ENCODE peak calls at places on chromosome 10, in five cellular contexts. U is BE2C, X is kidney, T is spleen, K is pancreas. E is an unnamed sample.

GRCh38 chr10:21494221-21495001 is 31.1 kb downstream of the SKIDA1 start:
- DNase-seq in X (peak; percentile 78), K (no peak), T (peak; percentile 85), U (no peak), E (no peak)

GRCh38 chr10:112429654-112430230 is 17.0 kb downstream of the ZDHHC6 start:
- DNase-seq in X (peak; percentile 59), K (no peak), T (peak; percentile 72), U (no peak), E (no peak)

GRCh38 chr10:101935431-101935830 is 91.8 kb upstream of the KCNIP2 start:
- DNase-seq in T (no peak), U (no peak), K (no peak), X (no peak), E (no peak)

GRCh38 chr10:58026036-58026435 is 241.7 kb downstream of the IPMK start:
- DNase-seq in K (no peak), U (no peak), X (no peak), T (no peak), E (no peak)

GRCh38 chr10:122265896-122266295 is 5.2 kb upstream of the BTBD16 start:
- DNase-seq in T (peak; percentile 6), X (no peak), K (no peak), U (no peak), E (no peak)

GRCh38 chr10:116836902-116837513 is 12.3 kb upstream of the ENO4 start:
- DNase-seq in U (no peak), X (no peak), T (no peak), K (no peak), E (no peak)

GRCh38 chr10:58087896-58088295 is 179.8 kb downstream of the IPMK start:
- DNase-seq in X (no peak), U (no peak), K (no peak), T (no peak), E (no peak)

GRCh38 chr10:117541909-117542705 is 439 bp upstream of the EMX2 start:
- DNase-seq in T (no peak), U (peak; percentile 45), X (peak; percentile 92), K (no peak), E (peak; percentile 13)

GRCh38 chr10:4801405-4801804 is 24.6 kb upstream of the AKR1E2 start:
- DNase-seq in X (no peak), T (no peak), K (no peak), U (no peak), E (no peak)

GRCh38 chr10:131636841-131637724 is 263.7 kb upstream of the PPP2R2D start:
- DNase-seq in K (no peak), U (no peak), T (peak; percentile 48), X (no peak), E (no peak)

GRCh38 chr10:103276941-103277712 is at the start of gene INA:
- DNase-seq in T (no peak), K (no peak), U (peak; percentile 87), X (no peak), E (no peak)

GRCh38 chr10:34290412-34291082 is 524.5 kb downstream of the PARD3 start:
- DNase-seq in K (no peak), U (no peak), X (peak; percentile 53), T (no peak), E (peak; percentile 47)

GRCh38 chr10:70579234-70580002 is 23.1 kb downstream of the PRF1 start:
- DNase-seq in U (no peak), K (no peak), X (peak; percentile 14), T (no peak), E (no peak)

GRCh38 chr10:119327096-119327745 is 119.8 kb downstream of the GRK5 start:
- DNase-seq in X (no peak), T (no peak), K (no peak), U (no peak), E (no peak)

GRCh38 chr10:58674260-58674659 is 161.6 kb downstream of the BICC1 start:
- DNase-seq in T (no peak), U (no peak), X (no peak), K (no peak), E (no peak)

GRCh38 chr10:26367771-26368170 is 70.4 kb upstream of the APBB1IP start:
- DNase-seq in T (no peak), K (no peak), X (no peak), U (no peak), E (no peak)

GRCh38 chr10:13761490-13762091 is 174.8 kb downstream of the PRPF18 start:
- DNase-seq in K (no peak), U (no peak), T (no peak), X (no peak), E (no peak)

GRCh38 chr10:13769926-13770325 is 183.2 kb downstream of the PRPF18 start:
- DNase-seq in U (no peak), X (no peak), T (no peak), K (no peak), E (no peak)

GRCh38 chr10:13770760-13771493 is 184.2 kb downstream of the PRPF18 start:
- DNase-seq in K (no peak), X (no peak), U (no peak), T (no peak), E (no peak)

GRCh38 chr10:13767721-13768178 is 181.0 kb downstream of the PRPF18 start:
- DNase-seq in T (no peak), X (no peak), U (no peak), K (no peak), E (no peak)

DNA sequence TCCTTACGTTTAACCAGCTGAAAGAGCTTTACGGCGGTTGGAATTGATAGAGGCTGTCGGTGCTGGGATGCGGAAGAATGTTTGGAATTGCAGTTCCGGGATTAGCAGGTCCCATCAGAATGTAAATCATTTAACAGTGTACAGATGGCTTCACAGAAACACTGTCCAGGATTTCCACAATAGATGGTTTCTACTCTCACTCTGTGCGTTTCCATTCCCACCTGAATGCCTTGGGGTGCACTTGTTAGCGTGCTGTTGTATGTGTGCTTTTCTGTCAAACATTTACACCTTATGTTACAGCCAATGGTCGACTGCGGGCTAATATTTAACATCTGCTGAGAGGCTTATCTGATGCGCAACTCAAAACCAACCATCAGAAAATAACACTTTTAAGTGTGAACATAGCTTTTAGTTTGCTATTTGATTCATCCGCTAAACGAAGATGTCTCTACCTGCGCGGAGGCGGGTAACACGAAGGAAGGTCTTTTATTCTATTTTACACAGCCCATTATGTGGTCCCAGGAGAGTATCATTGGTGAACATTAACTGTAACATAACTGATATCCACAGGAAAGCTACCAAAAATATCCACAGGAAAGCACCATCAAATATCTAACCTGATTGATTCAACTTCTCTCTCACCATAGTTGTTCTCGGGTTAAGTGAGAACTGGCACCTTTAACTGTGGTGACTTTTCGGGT is 179.0 kb downstream of the PRPF18 start:
- DNase-seq in T (no peak), U (no peak), X (no peak), K (peak; percentile 47), E (no peak)
- H3K4me3 ChIP-seq in T (no peak overlapping the region), U (no peak overlapping the region), X (peak overlapping the region; percentile 47), K (peak overlapping the region; percentile 21), E (no peak overlapping the region)

GRCh38 chr10:87816842-87817178 is 1.2 kb downstream of the ATAD1 start:
- DNase-seq in U (no peak), X (no peak), K (no peak), T (no peak), E (no peak)

GRCh38 chr10:87817291-87817872 is 644 bp downstream of the ATAD1 start:
- DNase-seq in U (no peak), K (no peak), X (no peak), T (no peak), E (no peak)

GRCh38 chr10:87817873-87818504 is at the start of gene ATAD1:
- DNase-seq in X (peak; percentile 93), U (peak; percentile 89), K (peak; percentile 82), T (peak; percentile 96), E (peak; percentile 47)

GRCh38 chr10:87818505-87819273 is 663 bp upstream of the ATAD1 start:
- DNase-seq in U (peak; percentile 12), K (peak; percentile 28), X (peak; percentile 59), T (peak; percentile 73), E (no peak)

DNA sequence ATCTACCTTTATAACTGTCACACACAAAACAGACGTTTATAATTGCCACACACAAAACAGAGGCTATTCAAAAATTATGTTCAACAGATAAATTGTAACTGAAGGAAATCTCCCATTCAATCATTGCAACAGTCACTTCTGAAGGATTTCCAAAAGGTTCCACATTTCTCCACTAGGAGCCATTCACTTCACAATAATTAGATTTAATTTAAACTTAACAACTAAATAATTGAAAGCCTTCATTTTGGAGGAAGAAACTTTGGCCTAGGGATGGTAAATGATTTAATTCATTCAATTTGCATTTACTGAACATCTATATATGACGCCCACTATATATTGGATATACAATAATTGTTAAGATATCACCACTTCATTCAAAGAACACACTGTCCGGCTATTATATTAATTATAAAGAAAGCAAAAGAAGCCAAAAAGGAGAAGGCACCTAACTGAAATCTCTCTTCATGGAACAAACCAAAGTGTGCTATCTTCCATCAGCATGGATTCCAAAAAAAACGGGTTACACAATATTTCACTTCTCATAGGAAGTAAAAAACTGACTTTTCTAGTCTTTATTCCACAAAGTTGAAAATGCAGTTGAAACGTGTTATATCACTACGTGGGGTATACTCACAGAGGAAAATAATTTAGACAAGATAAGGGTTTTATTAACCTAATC is 1.7 kb downstream of the ATAD1 start:
- DNase-seq in U (no peak), X (no peak), K (no peak), T (no peak), E (no peak)
- TF ChIP-seq CTCF in U (peak; percentile 27), X (no peak), K (no peak), T (no peak), E (peak; percentile 15)

GRCh38 chr10:11058014-11058413 is 40.3 kb downstream of the CELF2 start:
- DNase-seq in U (no peak), K (no peak), T (no peak), X (no peak), E (no peak)

GRCh38 chr10:11058965-11059364 is 41.3 kb downstream of the CELF2 start:
- DNase-seq in T (no peak), U (no peak), X (no peak), K (no peak), E (no peak)

GRCh38 chr10:11057448-11057847 is 39.8 kb downstream of the CELF2 start:
- DNase-seq in X (no peak), K (no peak), U (no peak), T (no peak), E (no peak)

GRCh38 chr10:11057018-11057417 is 39.3 kb downstream of the CELF2 start:
- DNase-seq in X (no peak), U (no peak), T (no peak), K (no peak), E (no peak)
- H3K36me3 ChIP-seq in X (no peaks in the 10 kb centered on the region), U (no peaks in the 10 kb centered on the region), T (no peaks in the 10 kb centered on the region), K (no peaks in the 10 kb centered on the region), E (no peaks in the 10 kb centered on the region)

GRCh38 chr10:62638062-62638477 is 166.4 kb upstream of the ADO start:
- DNase-seq in U (no peak), T (no peak), K (no peak), X (no peak), E (no peak)

GRCh38 chr10:62639139-62639538 is 165.4 kb upstream of the ADO start:
- DNase-seq in U (no peak), X (no peak), T (no peak), K (no peak), E (no peak)

GRCh38 chr10:62635127-62635526 is 169.4 kb upstream of the ADO start:
- DNase-seq in K (no peak), U (no peak), T (no peak), X (no peak), E (no peak)

GRCh38 chr10:62637249-62638061 is 167.1 kb upstream of the ADO start:
- DNase-seq in T (peak; percentile 81), K (no peak), U (no peak), X (no peak), E (no peak)

DNA sequence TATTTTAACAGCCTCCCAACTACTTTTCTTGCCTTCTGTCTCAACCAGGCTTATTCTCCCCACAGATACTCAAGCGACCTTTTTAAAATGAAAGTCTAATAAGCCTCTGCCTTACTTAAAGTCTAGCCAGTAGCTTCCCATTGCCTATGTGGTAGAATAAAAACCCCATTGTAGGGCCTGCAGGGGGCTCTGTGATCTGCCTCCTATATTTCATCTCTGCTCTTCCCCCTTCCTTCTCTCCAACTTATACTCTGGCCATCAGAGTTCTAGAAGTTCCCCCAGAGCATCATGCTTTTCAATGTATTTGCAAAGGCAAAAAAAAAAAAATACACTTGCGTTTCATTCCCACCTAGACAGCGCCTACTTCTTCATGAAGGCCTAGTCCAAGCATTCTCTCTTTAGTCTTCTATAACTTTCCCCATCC is 167.7 kb upstream of the ADO start:
- DNase-seq in X (no peak), K (no peak), U (no peak), T (no peak), E (no peak)
- H3K4me3 ChIP-seq in X (peak overlapping the region; percentile 1), K (no peak overlapping the region), U (no peak overlapping the region), T (peak overlapping the region; percentile 13), E (no peak overlapping the region)